ENCODE peak calls at places on chromosomes 5 and 9, in ten cellular contexts. C is BE2C, N is left ventricle myocardium inferior, P is astrocyte, I is MM.1S, R is body of pancreas, J is foreskin fibroblast, V is pancreas, E is psoas muscle, O is fibroblast of lung. X is an unnamed sample.

GRCh38 chr9:99076483-99077171 is 28.3 kb upstream of the TGFBR1 start:
- DNase-seq in E (no peak), V (no peak), C (no peak), O (no peak), R (no peak), J (no peak), N (no peak), I (no peak), P (no peak), X (no peak)

GRCh38 chr9:995776-996175 is 19.3 kb downstream of the DMRT3 start:
- DNase-seq in C (no peak), R (no peak), I (no peak), N (no peak), E (no peak), V (no peak), J (peak; percentile 43), P (peak; percentile 54), O (peak; percentile 69), X (no peak)

GRCh38 chr5:35036536-35036935 is 11.2 kb downstream of the AGXT2 start:
- DNase-seq in J (no peak), N (no peak), V (no peak), E (no peak), O (no peak), I (no peak), R (no peak), P (no peak), C (no peak), X (no peak)

GRCh38 chr9:135034106-135034505 is 53.4 kb upstream of the OLFM1 start:
- DNase-seq in C (no peak), V (peak; percentile 3), I (no peak), R (peak; percentile 2), O (no peak), E (no peak), P (no peak), J (no peak), N (no peak), X (no peak)

GRCh38 chr9:120486347-120486746 is 93.6 kb downstream of the CDK5RAP2 start:
- DNase-seq in N (no peak), C (no peak), R (peak; percentile 21), O (no peak), I (no peak), J (no peak), V (no peak), E (no peak), P (no peak), X (no peak)

GRCh38 chr9:123150708-123151503 is 117.4 kb downstream of the GPR21 start:
- DNase-seq in J (no peak), I (no peak), V (no peak), E (no peak), C (no peak), N (no peak), R (no peak), O (peak; percentile 5), P (no peak), X (no peak)

GRCh38 chr5:30849801-30850370 is 343.6 kb upstream of the CDH6 start:
- DNase-seq in N (no peak), V (no peak), J (no peak), O (peak; percentile 95), E (no peak), R (no peak), P (peak; percentile 95), C (no peak), I (no peak), X (no peak)

GRCh38 chr9:119961774-119962408 is 592.7 kb upstream of the BRINP1 start:
- DNase-seq in I (no peak), R (peak; percentile 45), O (no peak), E (peak; percentile 16), C (peak; percentile 70), J (peak; percentile 10), P (no peak), V (peak; percentile 16), N (peak; percentile 22), X (no peak)

GRCh38 chr5:37165761-37166160 is 83.4 kb downstream of the CPLANE1 start:
- DNase-seq in V (no peak), R (no peak), P (no peak), C (no peak), J (no peak), E (no peak), I (no peak), N (no peak), O (no peak), X (no peak)

GRCh38 chr5:159878988-159879471 is 37.3 kb upstream of the ADRA1B start:
- DNase-seq in P (peak; percentile 84), E (peak; percentile 77), R (no peak), N (peak; percentile 72), I (no peak), J (peak; percentile 75), C (peak; percentile 84), V (no peak), O (peak; percentile 87), X (peak; percentile 48)

GRCh38 chr5:135461752-135462151 is 9.6 kb upstream of the TIFAB start:
- DNase-seq in N (no peak), J (no peak), R (no peak), V (no peak), C (no peak), O (no peak), I (no peak), P (no peak), E (no peak), X (no peak)
- H3K4me3 ChIP-seq in N (no peak overlapping the region), J (no peak overlapping the region), R (no peak overlapping the region), V (no peak overlapping the region), C (no peak overlapping the region), O (no peak overlapping the region), I (no peak overlapping the region), P (no peak overlapping the region), E (no peak overlapping the region), X (no peak overlapping the region)

GRCh38 chr5:43400082-43400481 is 12.1 kb downstream of the CCL28 start:
- DNase-seq in P (peak; percentile 8), E (no peak), R (no peak), O (peak; percentile 29), N (no peak), C (no peak), I (no peak), J (no peak), V (no peak), X (no peak)
- TF ChIP-seq CTCF in P (no peak), E (no peak), R (peak; percentile 37), O (peak; percentile 38), N (peak; percentile 18), C (peak; percentile 25), I (no peak), J (peak; percentile 23), V (no peak), X (peak; percentile 39)

GRCh38 chr5:31982027-31982426 is 192.1 kb downstream of the GOLPH3 start:
- DNase-seq in E (no peak), V (no peak), I (no peak), O (no peak), P (no peak), R (no peak), C (no peak), N (no peak), J (no peak), X (no peak)

GRCh38 chr5:31984691-31985090 is 189.4 kb downstream of the GOLPH3 start:
- DNase-seq in C (no peak), P (no peak), J (no peak), V (no peak), R (no peak), N (no peak), E (no peak), I (no peak), O (no peak), X (no peak)

GRCh38 chr5:31983851-31984250 is 190.3 kb downstream of the GOLPH3 start:
- DNase-seq in P (peak; percentile 68), R (no peak), V (no peak), J (no peak), I (no peak), O (peak; percentile 68), E (no peak), C (no peak), N (no peak), X (peak; percentile 11)

GRCh38 chr5:31982661-31983060 is 191.5 kb downstream of the GOLPH3 start:
- DNase-seq in O (peak; percentile 32), I (no peak), P (no peak), J (no peak), V (no peak), R (no peak), C (no peak), E (no peak), N (no peak), X (no peak)

DNA sequence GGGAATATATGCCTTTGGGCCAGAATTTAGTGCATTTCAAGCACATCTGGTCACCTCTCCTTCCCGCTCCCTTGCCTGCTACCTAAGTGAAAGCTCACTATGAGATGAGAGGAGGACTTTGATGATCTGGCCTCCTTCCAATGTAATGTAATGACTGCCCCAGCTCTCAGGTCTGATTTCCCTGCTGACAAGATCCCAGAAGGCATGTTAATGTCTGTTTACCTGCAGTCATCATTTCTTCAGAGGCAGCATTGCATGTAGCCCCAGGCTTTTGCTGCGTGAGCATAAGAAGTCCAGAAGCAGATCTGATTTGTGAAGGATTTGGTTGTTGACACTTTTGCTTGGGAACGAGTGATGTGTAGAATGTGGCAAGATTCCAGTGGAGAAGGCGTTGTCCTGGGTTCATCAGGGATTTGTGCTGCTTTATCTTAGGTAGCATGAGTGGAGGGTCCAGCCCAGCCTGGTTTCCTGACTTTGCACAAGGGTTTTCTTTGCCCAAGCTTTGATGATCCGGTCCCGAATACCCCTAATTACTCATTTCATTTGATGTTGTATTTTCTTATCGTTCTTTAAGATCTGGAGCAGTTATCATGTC is 192.7 kb downstream of the GOLPH3 start:
- DNase-seq in C (no peak), J (no peak), P (no peak), O (no peak), V (no peak), R (no peak), E (no peak), I (no peak), N (no peak), X (no peak)
- H3K4me3 ChIP-seq in C (no peak overlapping the region), J (no peak overlapping the region), P (no peak overlapping the region), O (no peak overlapping the region), V (no peak overlapping the region), R (no peak overlapping the region), E (no peak overlapping the region), I (no peak overlapping the region), N (no peak overlapping the region), X (no peak overlapping the region)

GRCh38 chr5:149621415-149622098 is 40.3 kb downstream of the ARHGEF37 start:
- DNase-seq in I (no peak), R (no peak), E (no peak), J (no peak), N (no peak), V (no peak), C (no peak), P (no peak), O (no peak), X (no peak)

GRCh38 chr5:149615976-149616375 is 34.7 kb downstream of the ARHGEF37 start:
- DNase-seq in O (no peak), E (no peak), I (no peak), N (peak; percentile 62), P (no peak), J (no peak), R (no peak), V (no peak), C (no peak), X (no peak)

GRCh38 chr5:149616727-149617284 is 35.5 kb downstream of the ARHGEF37 start:
- DNase-seq in N (no peak), P (no peak), E (no peak), R (no peak), I (peak; percentile 79), O (no peak), V (no peak), J (no peak), C (no peak), X (no peak)

GRCh38 chr5:149617760-149618306 is 36.5 kb downstream of the ARHGEF37 start:
- DNase-seq in O (no peak), E (no peak), P (no peak), R (no peak), I (no peak), V (no peak), J (no peak), C (no peak), N (no peak), X (no peak)

GRCh38 chr5:149618581-149619248 is 37.4 kb downstream of the ARHGEF37 start:
- DNase-seq in E (no peak), J (peak; percentile 48), N (no peak), O (peak; percentile 58), I (peak; percentile 57), C (peak; percentile 69), V (no peak), R (no peak), P (peak; percentile 43), X (no peak)
- TF ChIP-seq CTCF in E (peak; percentile 69), J (peak; percentile 67), N (peak; percentile 77), O (peak; percentile 78), I (peak; percentile 82), C (peak; percentile 89), V (peak; percentile 32), R (peak; percentile 61), P (peak; percentile 82), X (peak; percentile 76)